ENCODE peak calls at places on chromosome 14, in eight cellular contexts. One of them, this sample, is unnamed. For H3K4me1 and H3K27me3, the result is how much of the 10 kb centered on the place peaks cover.

GRCh38 chr14:105602799-105603763 is 76.7 kb downstream of the TMEM121 start:
- DNase-seq in sigmoid colon: no peak
- DNase-seq in upper lobe of right lung: no peak
- DNase-seq in neural progenitor cell: no peak
- DNase-seq in psoas muscle: peak
- DNase-seq in naive thymus-derived CD4-positive, alpha-beta T cell: no peak
- DNase-seq in lung: no peak
- DNase-seq in heart left ventricle: no peak
- DNase-seq in this sample: peak

GRCh38 chr14:105146181-105146975 is 22.2 kb downstream of the JAG2 start:
- DNase-seq in sigmoid colon: peak
- DNase-seq in upper lobe of right lung: peak
- DNase-seq in neural progenitor cell: no peak
- DNase-seq in psoas muscle: no peak
- DNase-seq in naive thymus-derived CD4-positive, alpha-beta T cell: no peak
- DNase-seq in lung: no peak
- DNase-seq in heart left ventricle: peak
- DNase-seq in this sample: no peak

GRCh38 chr14:32940066-32940651 is 1.5 kb downstream of the NPAS3 start:
- DNase-seq in sigmoid colon: no peak
- DNase-seq in upper lobe of right lung: no peak
- DNase-seq in neural progenitor cell: peak
- DNase-seq in psoas muscle: no peak
- DNase-seq in naive thymus-derived CD4-positive, alpha-beta T cell: no peak
- DNase-seq in lung: no peak
- DNase-seq in heart left ventricle: no peak
- DNase-seq in this sample: no peak

GRCh38 chr14:25034803-25035681 is 14.9 kb downstream of the STXBP6 start:
- DNase-seq in sigmoid colon: no peak
- DNase-seq in upper lobe of right lung: no peak
- DNase-seq in neural progenitor cell: no peak
- DNase-seq in psoas muscle: no peak
- DNase-seq in naive thymus-derived CD4-positive, alpha-beta T cell: no peak
- DNase-seq in lung: no peak
- DNase-seq in heart left ventricle: no peak
- DNase-seq in this sample: peak

GRCh38 chr14:39431416-39432178 is 636 bp downstream of the FBXO33 start:
- DNase-seq in sigmoid colon: peak
- DNase-seq in upper lobe of right lung: peak
- DNase-seq in neural progenitor cell: peak
- DNase-seq in psoas muscle: peak
- DNase-seq in naive thymus-derived CD4-positive, alpha-beta T cell: peak
- DNase-seq in lung: peak
- DNase-seq in heart left ventricle: peak
- DNase-seq in this sample: peak

GRCh38 chr14:71487941-71488340 is 444.3 kb upstream of the RGS6 start:
- DNase-seq in sigmoid colon: no peak
- DNase-seq in upper lobe of right lung: no peak
- DNase-seq in neural progenitor cell: no peak
- DNase-seq in psoas muscle: no peak
- DNase-seq in naive thymus-derived CD4-positive, alpha-beta T cell: no peak
- DNase-seq in lung: no peak
- DNase-seq in heart left ventricle: no peak
- DNase-seq in this sample: no peak

GRCh38 chr14:37596790-37597189 is 1.4 kb downstream of the TTC6 start:
- DNase-seq in sigmoid colon: no peak
- DNase-seq in upper lobe of right lung: no peak
- DNase-seq in neural progenitor cell: peak
- DNase-seq in psoas muscle: no peak
- DNase-seq in naive thymus-derived CD4-positive, alpha-beta T cell: no peak
- DNase-seq in lung: no peak
- DNase-seq in heart left ventricle: no peak
- DNase-seq in this sample: no peak

GRCh38 chr14:52553002-52553670 is 500 bp downstream of the GPR137C start:
- DNase-seq in sigmoid colon: peak
- DNase-seq in upper lobe of right lung: peak
- DNase-seq in neural progenitor cell: peak
- DNase-seq in psoas muscle: peak
- DNase-seq in naive thymus-derived CD4-positive, alpha-beta T cell: peak
- DNase-seq in lung: no peak
- DNase-seq in heart left ventricle: peak
- DNase-seq in this sample: peak

GRCh38 chr14:65926935-65927700 is 514.6 kb downstream of the FUT8 start:
- DNase-seq in sigmoid colon: no peak
- DNase-seq in upper lobe of right lung: no peak
- DNase-seq in neural progenitor cell: no peak
- DNase-seq in psoas muscle: no peak
- DNase-seq in naive thymus-derived CD4-positive, alpha-beta T cell: no peak
- DNase-seq in lung: no peak
- DNase-seq in heart left ventricle: no peak
- DNase-seq in this sample: peak

GRCh38 chr14:54394596-54394995 is 2.2 kb upstream of the CDKN3 start:
- DNase-seq in sigmoid colon: no peak
- DNase-seq in upper lobe of right lung: no peak
- DNase-seq in neural progenitor cell: no peak
- DNase-seq in psoas muscle: no peak
- DNase-seq in naive thymus-derived CD4-positive, alpha-beta T cell: no peak
- DNase-seq in lung: no peak
- DNase-seq in heart left ventricle: no peak
- DNase-seq in this sample: no peak

GRCh38 chr14:66045572-66046021 is 440.6 kb upstream of the CCDC196 start:
- DNase-seq in sigmoid colon: no peak
- DNase-seq in upper lobe of right lung: no peak
- DNase-seq in neural progenitor cell: peak
- DNase-seq in psoas muscle: no peak
- DNase-seq in naive thymus-derived CD4-positive, alpha-beta T cell: no peak
- DNase-seq in lung: no peak
- DNase-seq in heart left ventricle: peak
- DNase-seq in this sample: no peak

GRCh38 chr14:64788706-64789105 is 84.5 kb downstream of the PLEKHG3 start:
- DNase-seq in sigmoid colon: no peak
- DNase-seq in upper lobe of right lung: no peak
- DNase-seq in neural progenitor cell: no peak
- DNase-seq in psoas muscle: no peak
- DNase-seq in naive thymus-derived CD4-positive, alpha-beta T cell: no peak
- DNase-seq in lung: no peak
- DNase-seq in heart left ventricle: no peak
- DNase-seq in this sample: no peak

GRCh38 chr14:31937730-31938346 is 139.3 kb upstream of the ARHGAP5 start:
- DNase-seq in sigmoid colon: peak
- DNase-seq in upper lobe of right lung: no peak
- DNase-seq in neural progenitor cell: no peak
- DNase-seq in psoas muscle: peak
- DNase-seq in naive thymus-derived CD4-positive, alpha-beta T cell: no peak
- DNase-seq in lung: no peak
- DNase-seq in heart left ventricle: peak
- DNase-seq in this sample: peak

GRCh38 chr14:51070732-51071131 is 24.2 kb downstream of the TRIM9 start:
- DNase-seq in sigmoid colon: no peak
- DNase-seq in upper lobe of right lung: no peak
- DNase-seq in neural progenitor cell: no peak
- DNase-seq in psoas muscle: no peak
- DNase-seq in naive thymus-derived CD4-positive, alpha-beta T cell: no peak
- DNase-seq in lung: no peak
- DNase-seq in heart left ventricle: no peak
- DNase-seq in this sample: no peak

GRCh38 chr14:73662439-73663056 is 17.8 kb downstream of the DNAL1 start:
- DNase-seq in sigmoid colon: no peak
- DNase-seq in upper lobe of right lung: no peak
- DNase-seq in neural progenitor cell: peak
- DNase-seq in psoas muscle: peak
- DNase-seq in naive thymus-derived CD4-positive, alpha-beta T cell: no peak
- DNase-seq in lung: no peak
- DNase-seq in heart left ventricle: no peak
- DNase-seq in this sample: peak

GRCh38 chr14:54814076-54814475 is 88.5 kb downstream of the GCH1 start:
- DNase-seq in sigmoid colon: no peak
- DNase-seq in upper lobe of right lung: no peak
- DNase-seq in neural progenitor cell: no peak
- DNase-seq in psoas muscle: no peak
- DNase-seq in naive thymus-derived CD4-positive, alpha-beta T cell: no peak
- DNase-seq in lung: no peak
- DNase-seq in heart left ventricle: no peak
- DNase-seq in this sample: no peak

GRCh38 chr14:55077691-55078151 is 26.3 kb downstream of the MAPK1IP1L start:
- DNase-seq in sigmoid colon: no peak
- DNase-seq in upper lobe of right lung: peak
- DNase-seq in neural progenitor cell: peak
- DNase-seq in psoas muscle: no peak
- DNase-seq in naive thymus-derived CD4-positive, alpha-beta T cell: no peak
- DNase-seq in lung: peak
- DNase-seq in heart left ventricle: no peak
- DNase-seq in this sample: peak

GRCh38 chr14:69687963-69688649 is 76.7 kb downstream of the SUSD6 start:
- DNase-seq in sigmoid colon: no peak
- DNase-seq in upper lobe of right lung: no peak
- DNase-seq in neural progenitor cell: no peak
- DNase-seq in psoas muscle: no peak
- DNase-seq in naive thymus-derived CD4-positive, alpha-beta T cell: no peak
- DNase-seq in lung: no peak
- DNase-seq in heart left ventricle: no peak
- DNase-seq in this sample: no peak
- H3K4me1 ChIP-seq in sigmoid colon: under half
- H3K4me1 ChIP-seq in upper lobe of right lung: half or more
- H3K4me1 ChIP-seq in neural progenitor cell: half or more
- H3K4me1 ChIP-seq in psoas muscle: under half
- H3K4me1 ChIP-seq in naive thymus-derived CD4-positive, alpha-beta T cell: under half
- H3K4me1 ChIP-seq in lung: under half
- H3K4me1 ChIP-seq in heart left ventricle: half or more
- H3K4me1 ChIP-seq in this sample: under half

GRCh38 chr14:81268016-81268416 is 47.3 kb upstream of the GTF2A1 start:
- DNase-seq in sigmoid colon: no peak
- DNase-seq in upper lobe of right lung: no peak
- DNase-seq in neural progenitor cell: no peak
- DNase-seq in psoas muscle: no peak
- DNase-seq in naive thymus-derived CD4-positive, alpha-beta T cell: no peak
- DNase-seq in lung: no peak
- DNase-seq in heart left ventricle: no peak
- DNase-seq in this sample: no peak

GRCh38 chr14:81269100-81269978 is 48.6 kb upstream of the GTF2A1 start:
- DNase-seq in sigmoid colon: no peak
- DNase-seq in upper lobe of right lung: no peak
- DNase-seq in neural progenitor cell: peak
- DNase-seq in psoas muscle: no peak
- DNase-seq in naive thymus-derived CD4-positive, alpha-beta T cell: peak
- DNase-seq in lung: no peak
- DNase-seq in heart left ventricle: no peak
- DNase-seq in this sample: peak

GRCh38 chr14:81272322-81272721 is 51.6 kb upstream of the GTF2A1 start:
- DNase-seq in sigmoid colon: no peak
- DNase-seq in upper lobe of right lung: no peak
- DNase-seq in neural progenitor cell: no peak
- DNase-seq in psoas muscle: no peak
- DNase-seq in naive thymus-derived CD4-positive, alpha-beta T cell: no peak
- DNase-seq in lung: no peak
- DNase-seq in heart left ventricle: no peak
- DNase-seq in this sample: no peak

GRCh38 chr14:81273521-81273920 is 52.8 kb upstream of the GTF2A1 start:
- DNase-seq in sigmoid colon: no peak
- DNase-seq in upper lobe of right lung: no peak
- DNase-seq in neural progenitor cell: peak
- DNase-seq in psoas muscle: no peak
- DNase-seq in naive thymus-derived CD4-positive, alpha-beta T cell: no peak
- DNase-seq in lung: no peak
- DNase-seq in heart left ventricle: no peak
- DNase-seq in this sample: no peak

DNA sequence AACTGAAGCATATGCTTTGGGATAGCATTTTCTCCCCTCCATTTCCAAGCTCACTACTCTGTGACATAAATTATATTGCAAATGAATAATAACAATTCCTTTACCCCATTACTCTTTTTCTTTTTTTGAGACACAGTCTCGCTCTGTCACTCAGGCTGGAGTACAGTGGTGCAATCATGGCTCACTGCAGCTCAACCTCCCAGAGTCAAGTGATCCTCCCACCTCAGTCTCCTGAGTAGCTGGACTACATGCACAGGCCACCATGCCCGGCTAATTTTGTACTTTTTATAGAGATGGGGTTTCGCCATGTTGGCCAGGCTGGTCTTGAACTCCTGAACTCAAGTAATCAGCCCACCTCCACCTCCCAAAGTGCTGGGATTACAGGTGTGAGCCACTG is 49.2 kb upstream of the GTF2A1 start:
- DNase-seq in sigmoid colon: no peak
- DNase-seq in upper lobe of right lung: no peak
- DNase-seq in neural progenitor cell: no peak
- DNase-seq in psoas muscle: no peak
- DNase-seq in naive thymus-derived CD4-positive, alpha-beta T cell: no peak
- DNase-seq in lung: no peak
- DNase-seq in heart left ventricle: no peak
- DNase-seq in this sample: no peak
- H3K27me3 ChIP-seq in sigmoid colon: under half
- H3K27me3 ChIP-seq in upper lobe of right lung: under half
- H3K27me3 ChIP-seq in neural progenitor cell: under half
- H3K27me3 ChIP-seq in psoas muscle: under half
- H3K27me3 ChIP-seq in naive thymus-derived CD4-positive, alpha-beta T cell: under half
- H3K27me3 ChIP-seq in lung: under half
- H3K27me3 ChIP-seq in heart left ventricle: under half
- H3K27me3 ChIP-seq in this sample: under half

GRCh38 chr14:75542585-75543091 is 20.4 kb downstream of the BATF start:
- DNase-seq in sigmoid colon: peak
- DNase-seq in upper lobe of right lung: peak
- DNase-seq in neural progenitor cell: no peak
- DNase-seq in psoas muscle: peak
- DNase-seq in naive thymus-derived CD4-positive, alpha-beta T cell: peak
- DNase-seq in lung: peak
- DNase-seq in heart left ventricle: peak
- DNase-seq in this sample: peak
- H3K27ac ChIP-seq in sigmoid colon: no peak
- H3K27ac ChIP-seq in upper lobe of right lung: peak
- H3K27ac ChIP-seq in neural progenitor cell: no peak
- H3K27ac ChIP-seq in psoas muscle: peak
- H3K27ac ChIP-seq in naive thymus-derived CD4-positive, alpha-beta T cell: peak
- H3K27ac ChIP-seq in lung: no peak
- H3K27ac ChIP-seq in heart left ventricle: no peak
- H3K27ac ChIP-seq in this sample: peak

DNA sequence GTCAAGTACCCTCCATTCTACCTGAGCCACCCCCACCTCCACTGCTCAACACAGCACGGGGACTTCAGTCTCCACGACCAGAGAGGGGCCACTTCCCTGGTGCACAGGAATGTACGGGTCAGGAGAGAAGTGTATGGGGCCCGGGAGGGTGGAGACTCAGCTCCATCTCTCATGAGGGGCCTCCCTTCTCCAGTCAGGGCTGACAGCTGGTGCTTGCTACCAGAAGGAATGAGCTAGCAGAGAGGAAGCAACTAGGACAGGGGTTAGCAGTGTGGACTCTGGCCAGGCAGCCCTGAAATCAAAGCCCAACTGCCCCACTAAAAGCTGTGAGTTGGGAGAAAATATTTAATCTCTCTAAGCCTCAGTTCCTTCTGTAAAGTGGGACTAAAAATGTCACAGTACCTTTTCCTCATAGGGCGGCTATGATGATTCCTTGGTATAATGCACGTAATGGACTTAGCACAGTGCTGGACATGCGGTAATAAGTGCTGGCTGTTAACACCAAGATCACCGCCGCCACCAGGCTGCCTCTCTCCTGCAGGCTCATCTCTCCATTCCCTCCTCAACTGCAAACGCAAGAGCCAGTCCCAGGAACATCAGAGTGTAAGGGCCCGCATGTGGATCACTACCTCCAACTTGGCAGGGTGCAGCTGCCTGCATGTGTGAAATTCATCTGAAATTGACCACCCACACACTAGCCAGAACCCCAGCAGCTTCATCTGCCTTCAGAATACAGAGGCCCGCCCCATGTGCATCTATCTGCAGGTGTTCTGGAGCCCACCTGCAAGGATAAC is 14.6 kb downstream of the ACTN1 start:
- DNase-seq in sigmoid colon: no peak
- DNase-seq in upper lobe of right lung: no peak
- DNase-seq in neural progenitor cell: no peak
- DNase-seq in psoas muscle: no peak
- DNase-seq in naive thymus-derived CD4-positive, alpha-beta T cell: no peak
- DNase-seq in lung: no peak
- DNase-seq in heart left ventricle: no peak
- DNase-seq in this sample: peak
- H3K4me1 ChIP-seq in sigmoid colon: under half
- H3K4me1 ChIP-seq in upper lobe of right lung: half or more
- H3K4me1 ChIP-seq in neural progenitor cell: under half
- H3K4me1 ChIP-seq in psoas muscle: under half
- H3K4me1 ChIP-seq in naive thymus-derived CD4-positive, alpha-beta T cell: under half
- H3K4me1 ChIP-seq in lung: under half
- H3K4me1 ChIP-seq in heart left ventricle: half or more
- H3K4me1 ChIP-seq in this sample: under half